ENCODE peak calls at places on chromosomes 5 and 9, in eight cellular contexts. One of them, this sample, is unnamed.

GRCh38 chr5:66367814-66368541 is 223.9 kb downstream of the SREK1 start:
- DNase-seq in tibial artery: no peak
- DNase-seq in T-helper 2 cell: no peak
- DNase-seq in endothelial cell: no peak
- DNase-seq in GM04504: no peak
- DNase-seq in AML-193: no peak
- DNase-seq in NB4: no peak
- DNase-seq in retina: no peak
- DNase-seq in this sample: no peak

GRCh38 chr5:130055572-130055971 is 151.3 kb downstream of the CHSY3 start:
- DNase-seq in NB4: no peak
- DNase-seq in retina: no peak
- DNase-seq in GM04504: no peak
- DNase-seq in T-helper 2 cell: no peak
- DNase-seq in AML-193: no peak
- DNase-seq in endothelial cell: no peak
- DNase-seq in tibial artery: no peak
- DNase-seq in this sample: no peak

GRCh38 chr5:31889131-31889561 is 250.2 kb downstream of the PDZD2 start:
- DNase-seq in AML-193: no peak
- DNase-seq in endothelial cell: no peak
- DNase-seq in GM04504: no peak
- DNase-seq in retina: no peak
- DNase-seq in T-helper 2 cell: no peak
- DNase-seq in NB4: no peak
- DNase-seq in tibial artery: no peak
- DNase-seq in this sample: peak; percentile 23

GRCh38 chr5:132820162-132820754 is 7.2 kb downstream of the SOWAHA start:
- DNase-seq in tibial artery: peak; percentile 94
- DNase-seq in T-helper 2 cell: peak; percentile 81
- DNase-seq in GM04504: peak; percentile 64
- DNase-seq in AML-193: peak; percentile 82
- DNase-seq in NB4: peak; percentile 90
- DNase-seq in endothelial cell: peak; percentile 90
- DNase-seq in retina: peak; percentile 90
- DNase-seq in this sample: peak; percentile 97

GRCh38 chr5:160262665-160263064 is 33.4 kb downstream of the FABP6 start:
- DNase-seq in tibial artery: no peak
- DNase-seq in NB4: peak; percentile 94
- DNase-seq in T-helper 2 cell: no peak
- DNase-seq in retina: peak; percentile 68
- DNase-seq in GM04504: no peak
- DNase-seq in AML-193: no peak
- DNase-seq in endothelial cell: peak; percentile 34
- DNase-seq in this sample: peak; percentile 13

GRCh38 chr5:146751054-146751453 is 127.5 kb downstream of the PPP2R2B start:
- DNase-seq in retina: no peak
- DNase-seq in AML-193: no peak
- DNase-seq in GM04504: no peak
- DNase-seq in tibial artery: no peak
- DNase-seq in NB4: no peak
- DNase-seq in endothelial cell: no peak
- DNase-seq in T-helper 2 cell: no peak
- DNase-seq in this sample: no peak

GRCh38 chr9:115008536-115008935 is 78.1 kb upstream of the TNFSF8 start:
- DNase-seq in AML-193: no peak
- DNase-seq in T-helper 2 cell: no peak
- DNase-seq in retina: no peak
- DNase-seq in GM04504: peak; percentile 77
- DNase-seq in NB4: peak; percentile 54
- DNase-seq in tibial artery: no peak
- DNase-seq in endothelial cell: no peak
- DNase-seq in this sample: no peak

GRCh38 chr5:69224520-69224919 is 10.2 kb upstream of the CDK7 start:
- DNase-seq in GM04504: no peak
- DNase-seq in AML-193: no peak
- DNase-seq in endothelial cell: no peak
- DNase-seq in tibial artery: no peak
- DNase-seq in retina: no peak
- DNase-seq in T-helper 2 cell: no peak
- DNase-seq in NB4: no peak
- DNase-seq in this sample: peak; percentile 18

GRCh38 chr9:38418366-38418765 is 5.9 kb downstream of the IGFBPL1 start:
- DNase-seq in retina: no peak
- DNase-seq in AML-193: no peak
- DNase-seq in GM04504: no peak
- DNase-seq in T-helper 2 cell: no peak
- DNase-seq in NB4: no peak
- DNase-seq in endothelial cell: no peak
- DNase-seq in tibial artery: no peak
- DNase-seq in this sample: no peak

GRCh38 chr5:17024686-17025180 is 88.6 kb upstream of the MYO10 start:
- DNase-seq in T-helper 2 cell: no peak
- DNase-seq in tibial artery: no peak
- DNase-seq in NB4: no peak
- DNase-seq in endothelial cell: no peak
- DNase-seq in retina: no peak
- DNase-seq in AML-193: no peak
- DNase-seq in GM04504: no peak
- DNase-seq in this sample: no peak

GRCh38 chr5:119218830-119219782 is 136.7 kb upstream of the TNFAIP8 start:
- DNase-seq in T-helper 2 cell: no peak
- DNase-seq in AML-193: no peak
- DNase-seq in NB4: no peak
- DNase-seq in tibial artery: no peak
- DNase-seq in GM04504: no peak
- DNase-seq in endothelial cell: no peak
- DNase-seq in retina: no peak
- DNase-seq in this sample: no peak

GRCh38 chr5:103934303-103934702 is 371.7 kb upstream of the NUDT12 start:
- DNase-seq in GM04504: no peak
- DNase-seq in tibial artery: no peak
- DNase-seq in endothelial cell: no peak
- DNase-seq in AML-193: no peak
- DNase-seq in retina: no peak
- DNase-seq in T-helper 2 cell: no peak
- DNase-seq in NB4: no peak
- DNase-seq in this sample: no peak